ENCODE peak calls at places on chromosomes 1 and 21, in seven cellular contexts. E, S, Z, R, H, M and U are unnamed samples.

GRCh38 chr1:244957525-244957924 is 93.2 kb upstream of the HNRNPU start:
- DNase-seq in E (no peak), S (no peak), Z (no peak), R (no peak), H (no peak), M (no peak), U (no peak)

GRCh38 chr1:91997607-91998195 is 32.1 kb upstream of the EPHX4 start:
- DNase-seq in E (no peak), S (peak), Z (peak), R (peak), H (peak), M (no peak), U (peak)

GRCh38 chr1:155008015-155008941 is 5.7 kb downstream of the ZBTB7B start:
- DNase-seq in E (no peak), S (no peak), Z (no peak), R (peak), H (no peak), M (peak), U (no peak)

GRCh38 chr1:7366286-7366954 is 404.7 kb upstream of the VAMP3 start:
- DNase-seq in E (no peak), S (no peak), Z (peak), R (no peak), H (no peak), M (peak), U (no peak)

GRCh38 chr1:26408604-26409003 is 2.0 kb upstream of the LIN28A start:
- DNase-seq in E (peak), S (peak), Z (peak), R (peak), H (no peak), M (peak), U (peak)

GRCh38 chr1:41662061-41662655 is 177.7 kb upstream of the EDN2 start:
- DNase-seq in E (peak), S (no peak), Z (peak), R (peak), H (no peak), M (peak), U (peak)

GRCh38 chr21:42234464-42235241 is 15.7 kb downstream of the ABCG1 start:
- DNase-seq in E (peak), S (no peak), Z (peak), R (peak), H (no peak), M (peak), U (peak)

GRCh38 chr1:153985984-153986761 is at the start of gene RAB13:
- DNase-seq in E (peak), S (peak), Z (peak), R (peak), H (peak), M (peak), U (peak)

GRCh38 chr1:26020390-26020789 is 1.2 kb upstream of the EXTL1 start:
- DNase-seq in E (no peak), S (no peak), Z (peak), R (no peak), H (no peak), M (peak), U (peak)

GRCh38 chr1:187689137-187689536 is 860.4 kb downstream of the PLA2G4A start:
- DNase-seq in E (no peak), S (no peak), Z (no peak), R (no peak), H (peak), M (no peak), U (peak)

GRCh38 chr21:20729376-20729775 is 268.8 kb upstream of the NCAM2 start:
- DNase-seq in E (no peak), S (no peak), Z (no peak), R (no peak), H (no peak), M (no peak), U (no peak)

GRCh38 chr21:37551406-37552355 is 185.1 kb downstream of the DYRK1A start:
- DNase-seq in E (no peak), S (no peak), Z (no peak), R (no peak), H (no peak), M (no peak), U (peak)

GRCh38 chr1:30929135-30929889 is 20.8 kb upstream of the SDC3 start:
- DNase-seq in E (no peak), S (no peak), Z (no peak), R (peak), H (no peak), M (no peak), U (peak)

GRCh38 chr1:60978421-60979357 is 103.7 kb upstream of the NFIA start:
- DNase-seq in E (no peak), S (no peak), Z (no peak), R (peak), H (no peak), M (no peak), U (peak)

GRCh38 chr1:198933506-198933905 is 294.7 kb downstream of the PTPRC start:
- DNase-seq in E (no peak), S (no peak), Z (no peak), R (no peak), H (no peak), M (no peak), U (no peak)

GRCh38 chr1:57832616-57833015 is 408.8 kb upstream of the DAB1 start:
- DNase-seq in E (no peak), S (no peak), Z (no peak), R (peak), H (no peak), M (no peak), U (no peak)

GRCh38 chr1:201562257-201562656 is 23.3 kb downstream of the NAV1 start:
- DNase-seq in E (no peak), S (peak), Z (no peak), R (no peak), H (peak), M (no peak), U (peak)

GRCh38 chr1:208919371-208919770 is 664.1 kb upstream of the CAMK1G start:
- DNase-seq in E (no peak), S (no peak), Z (no peak), R (no peak), H (no peak), M (no peak), U (peak)

GRCh38 chr21:22885079-22885478 is 1886.9 kb downstream of the NCAM2 start:
- DNase-seq in E (no peak), S (no peak), Z (no peak), R (peak), H (no peak), M (no peak), U (no peak)

GRCh38 chr1:76425843-76426145 is 351.2 kb downstream of the ST6GALNAC3 start:
- DNase-seq in E (no peak), S (peak), Z (no peak), R (no peak), H (peak), M (no peak), U (peak)

GRCh38 chr1:204065174-204065985 is 7.5 kb upstream of the SOX13 start:
- DNase-seq in E (no peak), S (no peak), Z (peak), R (peak), H (no peak), M (no peak), U (peak)

GRCh38 chr1:159132271-159132881 is 39.0 kb upstream of the CADM3 start:
- DNase-seq in E (peak), S (peak), Z (peak), R (peak), H (no peak), M (peak), U (peak)

GRCh38 chr1:108661030-108661609 is at the start of gene HENMT1:
- DNase-seq in E (peak), S (peak), Z (peak), R (peak), H (no peak), M (peak), U (peak)

GRCh38 chr1:19976317-19977003 is 3.0 kb downstream of the PLA2G2A start:
- DNase-seq in E (no peak), S (no peak), Z (no peak), R (no peak), H (no peak), M (no peak), U (no peak)

GRCh38 chr1:152036316-152037216 is at the start of gene S100A11:
- DNase-seq in E (peak), S (no peak), Z (peak), R (peak), H (no peak), M (peak), U (peak)

GRCh38 chr1:114021665-114022099 is 42.4 kb downstream of the OLFML3 start:
- DNase-seq in E (no peak), S (no peak), Z (no peak), R (no peak), H (no peak), M (no peak), U (no peak)

GRCh38 chr21:28220670-28221069 is 772.0 kb downstream of the LTN1 start:
- DNase-seq in E (no peak), S (no peak), Z (no peak), R (no peak), H (no peak), M (no peak), U (peak)

GRCh38 chr1:2848006-2848670 is 46.6 kb upstream of the TTC34 start:
- DNase-seq in E (no peak), S (no peak), Z (no peak), R (no peak), H (no peak), M (no peak), U (no peak)

GRCh38 chr1:228373681-228374571 is 32.7 kb downstream of the TRIM11 start:
- DNase-seq in E (peak), S (no peak), Z (no peak), R (no peak), H (no peak), M (peak), U (no peak)

GRCh38 chr1:96424882-96425281 is 296.7 kb upstream of the PTBP2 start:
- DNase-seq in E (no peak), S (no peak), Z (no peak), R (no peak), H (no peak), M (no peak), U (peak)

GRCh38 chr1:66012076-66012769 is 219.5 kb downstream of the PDE4B start:
- DNase-seq in E (no peak), S (no peak), Z (no peak), R (no peak), H (no peak), M (no peak), U (no peak)

GRCh38 chr1:87887095-87887494 is 558.4 kb downstream of the LMO4 start:
- DNase-seq in E (no peak), S (no peak), Z (no peak), R (no peak), H (no peak), M (no peak), U (no peak)

GRCh38 chr1:13478687-13479086 is 35.1 kb downstream of the LRRC38 start:
- DNase-seq in E (no peak), S (no peak), Z (no peak), R (no peak), H (no peak), M (no peak), U (no peak)

GRCh38 chr1:13483946-13484345 is 29.9 kb downstream of the LRRC38 start:
- DNase-seq in E (no peak), S (no peak), Z (no peak), R (no peak), H (no peak), M (peak), U (no peak)

GRCh38 chr1:13482600-13482999 is 31.2 kb downstream of the LRRC38 start:
- DNase-seq in E (no peak), S (no peak), Z (no peak), R (no peak), H (no peak), M (peak), U (no peak)

GRCh38 chr1:13479171-13479856 is 34.5 kb downstream of the LRRC38 start:
- DNase-seq in E (no peak), S (no peak), Z (no peak), R (no peak), H (no peak), M (no peak), U (no peak)
- H3K4me3 ChIP-seq in E (no peak), S (no peak), Z (no peak), R (no peak), H (no peak), M (no peak), U (no peak)

GRCh38 chr21:31550070-31550469 is 109.4 kb upstream of the SOD1 start:
- DNase-seq in E (no peak), S (no peak), Z (no peak), R (no peak), H (no peak), M (no peak), U (no peak)

GRCh38 chr21:31548688-31549087 is 110.8 kb upstream of the SOD1 start:
- DNase-seq in E (peak), S (no peak), Z (no peak), R (no peak), H (no peak), M (no peak), U (no peak)

GRCh38 chr21:31545036-31545435 is 114.5 kb upstream of the SOD1 start:
- DNase-seq in E (no peak), S (no peak), Z (no peak), R (no peak), H (no peak), M (no peak), U (no peak)

GRCh38 chr21:31543191-31543590 is 116.3 kb upstream of the SOD1 start:
- DNase-seq in E (no peak), S (no peak), Z (no peak), R (no peak), H (no peak), M (no peak), U (no peak)

DNA sequence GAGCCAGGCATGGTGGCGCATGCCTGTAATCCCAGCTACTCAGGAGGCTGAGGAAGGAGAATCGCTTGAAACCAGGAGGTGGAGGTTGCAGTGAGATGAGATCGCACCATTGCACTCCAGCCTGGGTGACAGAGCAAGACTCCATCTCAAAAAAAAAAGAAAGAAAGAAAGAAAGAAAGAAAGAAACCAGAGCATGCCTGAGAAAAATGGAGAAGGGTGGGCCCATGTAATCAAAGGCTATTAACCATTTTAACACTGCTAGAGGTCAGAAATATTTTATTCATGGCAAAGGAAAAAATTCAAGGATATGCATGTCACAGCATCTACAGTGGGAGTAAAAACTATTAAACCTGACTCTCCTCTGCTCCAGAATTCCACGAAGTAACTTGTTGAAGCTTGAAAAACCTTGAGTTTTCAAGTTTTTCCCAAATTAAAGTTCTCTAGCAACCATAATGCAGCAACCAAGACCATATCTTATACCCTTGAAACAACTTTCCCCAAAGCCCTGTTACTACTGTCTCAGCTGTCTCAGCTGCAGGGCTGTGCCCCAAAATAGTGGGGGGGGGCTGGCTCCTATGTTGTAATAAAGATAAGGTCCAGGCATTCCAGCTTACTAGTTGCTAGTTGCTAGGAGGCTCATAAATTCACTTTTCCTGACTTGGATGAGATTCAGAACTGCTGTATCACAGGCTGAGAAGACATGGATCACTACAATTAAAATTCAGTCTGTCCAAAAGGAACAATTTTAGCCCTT is 112.9 kb upstream of the SOD1 start:
- DNase-seq in E (no peak), S (no peak), Z (no peak), R (no peak), H (no peak), M (no peak), U (no peak)
- H3K4me3 ChIP-seq in E (no peak), S (no peak), Z (no peak), R (no peak), H (no peak), M (no peak), U (no peak)

DNA sequence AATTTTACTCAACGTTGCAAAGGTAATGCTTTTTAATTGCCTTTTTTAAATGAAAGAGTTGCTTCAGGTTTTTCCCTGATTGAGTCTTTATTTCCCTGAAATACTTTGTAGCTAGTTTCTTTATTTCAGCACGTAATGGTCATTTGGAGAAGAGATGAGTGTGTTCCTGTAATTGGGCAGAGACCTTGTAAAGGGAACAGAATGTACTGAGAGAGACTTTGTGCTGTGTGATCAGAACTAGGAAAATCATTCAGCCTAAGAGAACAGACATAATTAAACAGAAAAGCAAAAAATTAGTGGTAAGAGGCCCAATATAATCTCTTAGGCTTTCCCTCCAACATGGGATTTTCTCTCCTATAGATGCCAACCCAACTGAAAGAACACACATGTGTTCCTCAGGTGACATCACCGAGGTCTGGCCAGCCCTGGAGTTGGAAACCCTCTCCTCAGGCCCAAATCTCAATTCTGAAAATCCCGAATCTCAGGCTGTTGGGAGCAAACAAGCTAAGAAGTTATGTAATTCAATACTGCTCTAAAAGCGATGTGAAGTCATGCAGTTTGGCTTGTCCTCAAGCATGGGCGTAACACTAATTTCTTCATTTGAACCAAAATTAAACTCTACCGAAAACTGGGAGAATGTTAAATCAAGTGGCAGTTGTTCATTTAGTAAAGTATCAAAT is 102.0 kb downstream of the TGFB2 start:
- DNase-seq in E (no peak), S (no peak), Z (peak), R (no peak), H (no peak), M (no peak), U (no peak)
- H3K4me3 ChIP-seq in E (no peak), S (no peak), Z (no peak), R (no peak), H (no peak), M (no peak), U (no peak)

DNA sequence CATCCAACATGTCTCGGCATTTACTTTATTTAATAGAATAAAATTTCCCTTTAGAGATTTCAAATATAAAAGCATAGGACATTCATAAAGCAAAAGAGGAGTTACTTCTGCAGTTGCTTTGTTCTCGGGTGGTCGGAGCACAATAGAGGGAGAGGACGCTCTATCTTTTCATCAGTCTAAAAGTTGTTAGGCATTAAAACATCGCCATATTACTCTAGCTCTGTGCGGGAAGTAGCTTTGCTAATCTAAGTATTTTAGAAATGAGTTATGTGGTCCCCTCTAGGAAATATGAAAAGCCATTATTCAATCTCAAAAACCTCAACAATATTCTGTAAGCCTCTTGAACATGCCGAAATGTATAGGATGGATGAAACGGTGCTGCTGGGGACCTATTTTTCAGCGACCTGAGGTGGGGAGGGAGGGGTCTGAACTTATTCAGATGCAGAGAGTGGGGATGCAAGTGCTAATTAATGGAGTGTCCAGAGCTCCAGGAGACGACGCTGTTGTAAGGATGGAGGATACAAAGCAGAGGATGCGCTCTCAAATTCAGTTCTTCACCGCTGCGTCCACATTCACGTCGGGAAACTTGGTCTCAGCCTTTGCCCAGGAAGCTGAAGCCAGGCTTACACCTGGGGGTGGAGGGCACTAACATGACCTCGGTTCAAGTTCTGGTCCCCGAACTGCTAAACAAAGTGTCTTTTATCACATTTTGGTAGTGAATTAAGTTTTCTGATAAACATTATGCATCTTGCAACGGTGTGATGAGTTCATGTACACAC is 6.3 kb downstream of the CDKN2C start:
- DNase-seq in E (no peak), S (no peak), Z (peak), R (peak), H (no peak), M (no peak), U (no peak)
- H3K4me3 ChIP-seq in E (peak), S (no peak), Z (peak), R (peak), H (peak), M (peak), U (peak)